ENCODE peak calls at places on chromosome 6, in four cellular contexts. One of them, this sample, is unnamed.

GRCh38 chr6:11412616-11413015 is 124.9 kb upstream of the TMEM170B start:
- ATAC-seq in stimulated activated naive CD8-positive, alpha-beta T cell treated with anti-CD3 and anti-CD28 coated beads, Interleukin-15, Interleukin-2, amounts not matched to agents 100 U/mL and 50 U/mL, for 24 hours: peak; percentile 23
- ATAC-seq in activated naive CD8-positive, alpha-beta T cell treated with anti-CD3 and anti-CD28 coated beads, Interleukin-2, amount 50 U/mL, for 24 hours: peak; percentile 42
- ATAC-seq in memory B cell: no peak
- ATAC-seq in this sample: peak; percentile 59

GRCh38 chr6:170087946-170088348 is 202.9 kb downstream of the DLL1 start:
- ATAC-seq in stimulated activated naive CD8-positive, alpha-beta T cell treated with anti-CD3 and anti-CD28 coated beads, Interleukin-15, Interleukin-2, amounts not matched to agents 100 U/mL and 50 U/mL, for 24 hours: peak; percentile 68
- ATAC-seq in activated naive CD8-positive, alpha-beta T cell treated with anti-CD3 and anti-CD28 coated beads, Interleukin-2, amount 50 U/mL, for 24 hours: peak; percentile 62
- ATAC-seq in memory B cell: peak; percentile 59
- ATAC-seq in this sample: peak; percentile 73

GRCh38 chr6:10478187-10479040 is 42.7 kb upstream of the GCNT2 start:
- ATAC-seq in stimulated activated naive CD8-positive, alpha-beta T cell treated with anti-CD3 and anti-CD28 coated beads, Interleukin-15, Interleukin-2, amounts not matched to agents 100 U/mL and 50 U/mL, for 24 hours: no peak
- ATAC-seq in activated naive CD8-positive, alpha-beta T cell treated with anti-CD3 and anti-CD28 coated beads, Interleukin-2, amount 50 U/mL, for 24 hours: no peak
- ATAC-seq in memory B cell: no peak
- ATAC-seq in this sample: peak; percentile 9

GRCh38 chr6:3357669-3358068 is 98.9 kb downstream of the PSMG4 start:
- ATAC-seq in stimulated activated naive CD8-positive, alpha-beta T cell treated with anti-CD3 and anti-CD28 coated beads, Interleukin-15, Interleukin-2, amounts not matched to agents 100 U/mL and 50 U/mL, for 24 hours: no peak
- ATAC-seq in activated naive CD8-positive, alpha-beta T cell treated with anti-CD3 and anti-CD28 coated beads, Interleukin-2, amount 50 U/mL, for 24 hours: no peak
- ATAC-seq in memory B cell: no peak
- ATAC-seq in this sample: no peak

GRCh38 chr6:14705841-14706377 is 540.0 kb upstream of the JARID2 start:
- ATAC-seq in stimulated activated naive CD8-positive, alpha-beta T cell treated with anti-CD3 and anti-CD28 coated beads, Interleukin-15, Interleukin-2, amounts not matched to agents 100 U/mL and 50 U/mL, for 24 hours: no peak
- ATAC-seq in activated naive CD8-positive, alpha-beta T cell treated with anti-CD3 and anti-CD28 coated beads, Interleukin-2, amount 50 U/mL, for 24 hours: no peak
- ATAC-seq in memory B cell: no peak
- ATAC-seq in this sample: peak; percentile 5

GRCh38 chr6:168609026-168609685 is 168.2 kb downstream of the SMOC2 start:
- ATAC-seq in stimulated activated naive CD8-positive, alpha-beta T cell treated with anti-CD3 and anti-CD28 coated beads, Interleukin-15, Interleukin-2, amounts not matched to agents 100 U/mL and 50 U/mL, for 24 hours: no peak
- ATAC-seq in activated naive CD8-positive, alpha-beta T cell treated with anti-CD3 and anti-CD28 coated beads, Interleukin-2, amount 50 U/mL, for 24 hours: no peak
- ATAC-seq in memory B cell: no peak
- ATAC-seq in this sample: no peak

GRCh38 chr6:51702851-51703250 is 384.6 kb downstream of the PKHD1 start:
- ATAC-seq in stimulated activated naive CD8-positive, alpha-beta T cell treated with anti-CD3 and anti-CD28 coated beads, Interleukin-15, Interleukin-2, amounts not matched to agents 100 U/mL and 50 U/mL, for 24 hours: no peak
- ATAC-seq in activated naive CD8-positive, alpha-beta T cell treated with anti-CD3 and anti-CD28 coated beads, Interleukin-2, amount 50 U/mL, for 24 hours: no peak
- ATAC-seq in memory B cell: no peak
- ATAC-seq in this sample: no peak

GRCh38 chr6:107673076-107673494 is 151.0 kb downstream of the SCML4 start:
- ATAC-seq in stimulated activated naive CD8-positive, alpha-beta T cell treated with anti-CD3 and anti-CD28 coated beads, Interleukin-15, Interleukin-2, amounts not matched to agents 100 U/mL and 50 U/mL, for 24 hours: no peak
- ATAC-seq in activated naive CD8-positive, alpha-beta T cell treated with anti-CD3 and anti-CD28 coated beads, Interleukin-2, amount 50 U/mL, for 24 hours: no peak
- ATAC-seq in memory B cell: no peak
- ATAC-seq in this sample: no peak

GRCh38 chr6:159821726-159822125 is 21.6 kb downstream of the PNLDC1 start:
- ATAC-seq in stimulated activated naive CD8-positive, alpha-beta T cell treated with anti-CD3 and anti-CD28 coated beads, Interleukin-15, Interleukin-2, amounts not matched to agents 100 U/mL and 50 U/mL, for 24 hours: no peak
- ATAC-seq in activated naive CD8-positive, alpha-beta T cell treated with anti-CD3 and anti-CD28 coated beads, Interleukin-2, amount 50 U/mL, for 24 hours: no peak
- ATAC-seq in memory B cell: no peak
- ATAC-seq in this sample: no peak

GRCh38 chr6:1381397-1382330 is 7.7 kb upstream of the FOXF2 start:
- ATAC-seq in stimulated activated naive CD8-positive, alpha-beta T cell treated with anti-CD3 and anti-CD28 coated beads, Interleukin-15, Interleukin-2, amounts not matched to agents 100 U/mL and 50 U/mL, for 24 hours: peak; percentile 62
- ATAC-seq in activated naive CD8-positive, alpha-beta T cell treated with anti-CD3 and anti-CD28 coated beads, Interleukin-2, amount 50 U/mL, for 24 hours: peak; percentile 62
- ATAC-seq in memory B cell: peak; percentile 32
- ATAC-seq in this sample: peak; percentile 71

GRCh38 chr6:144302701-144303351 is 17.7 kb downstream of the UTRN start:
- ATAC-seq in stimulated activated naive CD8-positive, alpha-beta T cell treated with anti-CD3 and anti-CD28 coated beads, Interleukin-15, Interleukin-2, amounts not matched to agents 100 U/mL and 50 U/mL, for 24 hours: no peak
- ATAC-seq in activated naive CD8-positive, alpha-beta T cell treated with anti-CD3 and anti-CD28 coated beads, Interleukin-2, amount 50 U/mL, for 24 hours: no peak
- ATAC-seq in memory B cell: no peak
- ATAC-seq in this sample: no peak

GRCh38 chr6:142913511-142914047 is 31.4 kb downstream of the HIVEP2 start:
- ATAC-seq in stimulated activated naive CD8-positive, alpha-beta T cell treated with anti-CD3 and anti-CD28 coated beads, Interleukin-15, Interleukin-2, amounts not matched to agents 100 U/mL and 50 U/mL, for 24 hours: peak; percentile 89
- ATAC-seq in activated naive CD8-positive, alpha-beta T cell treated with anti-CD3 and anti-CD28 coated beads, Interleukin-2, amount 50 U/mL, for 24 hours: peak; percentile 89
- ATAC-seq in memory B cell: peak; percentile 95
- ATAC-seq in this sample: peak; percentile 79

GRCh38 chr6:158283304-158284005 is 28.8 kb upstream of the TULP4 start:
- ATAC-seq in stimulated activated naive CD8-positive, alpha-beta T cell treated with anti-CD3 and anti-CD28 coated beads, Interleukin-15, Interleukin-2, amounts not matched to agents 100 U/mL and 50 U/mL, for 24 hours: no peak
- ATAC-seq in activated naive CD8-positive, alpha-beta T cell treated with anti-CD3 and anti-CD28 coated beads, Interleukin-2, amount 50 U/mL, for 24 hours: peak; percentile 71
- ATAC-seq in memory B cell: peak; percentile 73
- ATAC-seq in this sample: peak; percentile 76

GRCh38 chr6:111989743-111990142 is 64.2 kb upstream of the CCN6 start:
- ATAC-seq in stimulated activated naive CD8-positive, alpha-beta T cell treated with anti-CD3 and anti-CD28 coated beads, Interleukin-15, Interleukin-2, amounts not matched to agents 100 U/mL and 50 U/mL, for 24 hours: peak; percentile 57
- ATAC-seq in activated naive CD8-positive, alpha-beta T cell treated with anti-CD3 and anti-CD28 coated beads, Interleukin-2, amount 50 U/mL, for 24 hours: peak; percentile 51
- ATAC-seq in memory B cell: peak; percentile 88
- ATAC-seq in this sample: peak; percentile 46

GRCh38 chr6:130417951-130418350 is 52.1 kb downstream of the TMEM200A start:
- ATAC-seq in stimulated activated naive CD8-positive, alpha-beta T cell treated with anti-CD3 and anti-CD28 coated beads, Interleukin-15, Interleukin-2, amounts not matched to agents 100 U/mL and 50 U/mL, for 24 hours: no peak
- ATAC-seq in activated naive CD8-positive, alpha-beta T cell treated with anti-CD3 and anti-CD28 coated beads, Interleukin-2, amount 50 U/mL, for 24 hours: no peak
- ATAC-seq in memory B cell: no peak
- ATAC-seq in this sample: no peak

GRCh38 chr6:166760288-166760687 is 133.2 kb upstream of the RPS6KA2 start:
- ATAC-seq in stimulated activated naive CD8-positive, alpha-beta T cell treated with anti-CD3 and anti-CD28 coated beads, Interleukin-15, Interleukin-2, amounts not matched to agents 100 U/mL and 50 U/mL, for 24 hours: peak; percentile 89
- ATAC-seq in activated naive CD8-positive, alpha-beta T cell treated with anti-CD3 and anti-CD28 coated beads, Interleukin-2, amount 50 U/mL, for 24 hours: peak; percentile 88
- ATAC-seq in memory B cell: no peak
- ATAC-seq in this sample: peak; percentile 97

GRCh38 chr6:131640100-131640499 is 3.0 kb downstream of the ENPP3 start:
- ATAC-seq in stimulated activated naive CD8-positive, alpha-beta T cell treated with anti-CD3 and anti-CD28 coated beads, Interleukin-15, Interleukin-2, amounts not matched to agents 100 U/mL and 50 U/mL, for 24 hours: peak; percentile 83
- ATAC-seq in activated naive CD8-positive, alpha-beta T cell treated with anti-CD3 and anti-CD28 coated beads, Interleukin-2, amount 50 U/mL, for 24 hours: peak; percentile 90
- ATAC-seq in memory B cell: peak; percentile 31
- ATAC-seq in this sample: peak; percentile 92

GRCh38 chr6:1678966-1679690 is 69.4 kb downstream of the FOXC1 start:
- ATAC-seq in stimulated activated naive CD8-positive, alpha-beta T cell treated with anti-CD3 and anti-CD28 coated beads, Interleukin-15, Interleukin-2, amounts not matched to agents 100 U/mL and 50 U/mL, for 24 hours: no peak
- ATAC-seq in activated naive CD8-positive, alpha-beta T cell treated with anti-CD3 and anti-CD28 coated beads, Interleukin-2, amount 50 U/mL, for 24 hours: no peak
- ATAC-seq in memory B cell: no peak
- ATAC-seq in this sample: no peak

GRCh38 chr6:156840136-156840535 is 63.0 kb downstream of the ARID1B start:
- ATAC-seq in stimulated activated naive CD8-positive, alpha-beta T cell treated with anti-CD3 and anti-CD28 coated beads, Interleukin-15, Interleukin-2, amounts not matched to agents 100 U/mL and 50 U/mL, for 24 hours: no peak
- ATAC-seq in activated naive CD8-positive, alpha-beta T cell treated with anti-CD3 and anti-CD28 coated beads, Interleukin-2, amount 50 U/mL, for 24 hours: no peak
- ATAC-seq in memory B cell: no peak
- ATAC-seq in this sample: no peak

GRCh38 chr6:34633785-34634184 is 62.8 kb downstream of the ILRUN start:
- ATAC-seq in stimulated activated naive CD8-positive, alpha-beta T cell treated with anti-CD3 and anti-CD28 coated beads, Interleukin-15, Interleukin-2, amounts not matched to agents 100 U/mL and 50 U/mL, for 24 hours: no peak
- ATAC-seq in activated naive CD8-positive, alpha-beta T cell treated with anti-CD3 and anti-CD28 coated beads, Interleukin-2, amount 50 U/mL, for 24 hours: no peak
- ATAC-seq in memory B cell: no peak
- ATAC-seq in this sample: no peak

GRCh38 chr6:127907960-127908640 is 7.2 kb upstream of the THEMIS start:
- ATAC-seq in stimulated activated naive CD8-positive, alpha-beta T cell treated with anti-CD3 and anti-CD28 coated beads, Interleukin-15, Interleukin-2, amounts not matched to agents 100 U/mL and 50 U/mL, for 24 hours: peak; percentile 83
- ATAC-seq in activated naive CD8-positive, alpha-beta T cell treated with anti-CD3 and anti-CD28 coated beads, Interleukin-2, amount 50 U/mL, for 24 hours: peak; percentile 88
- ATAC-seq in memory B cell: no peak
- ATAC-seq in this sample: peak; percentile 86

GRCh38 chr6:122408697-122409458 is 9.4 kb downstream of the HSF2 start:
- ATAC-seq in stimulated activated naive CD8-positive, alpha-beta T cell treated with anti-CD3 and anti-CD28 coated beads, Interleukin-15, Interleukin-2, amounts not matched to agents 100 U/mL and 50 U/mL, for 24 hours: no peak
- ATAC-seq in activated naive CD8-positive, alpha-beta T cell treated with anti-CD3 and anti-CD28 coated beads, Interleukin-2, amount 50 U/mL, for 24 hours: peak; percentile 65
- ATAC-seq in memory B cell: no peak
- ATAC-seq in this sample: no peak

GRCh38 chr6:45415315-45415714 is 37.6 kb upstream of the SUPT3H start:
- ATAC-seq in stimulated activated naive CD8-positive, alpha-beta T cell treated with anti-CD3 and anti-CD28 coated beads, Interleukin-15, Interleukin-2, amounts not matched to agents 100 U/mL and 50 U/mL, for 24 hours: no peak
- ATAC-seq in activated naive CD8-positive, alpha-beta T cell treated with anti-CD3 and anti-CD28 coated beads, Interleukin-2, amount 50 U/mL, for 24 hours: no peak
- ATAC-seq in memory B cell: no peak
- ATAC-seq in this sample: no peak

GRCh38 chr6:148324297-148325007 is 18.2 kb upstream of the SASH1 start:
- ATAC-seq in stimulated activated naive CD8-positive, alpha-beta T cell treated with anti-CD3 and anti-CD28 coated beads, Interleukin-15, Interleukin-2, amounts not matched to agents 100 U/mL and 50 U/mL, for 24 hours: no peak
- ATAC-seq in activated naive CD8-positive, alpha-beta T cell treated with anti-CD3 and anti-CD28 coated beads, Interleukin-2, amount 50 U/mL, for 24 hours: no peak
- ATAC-seq in memory B cell: no peak
- ATAC-seq in this sample: no peak

GRCh38 chr6:167129588-167129987 is 6.7 kb downstream of the CCR6 start:
- ATAC-seq in stimulated activated naive CD8-positive, alpha-beta T cell treated with anti-CD3 and anti-CD28 coated beads, Interleukin-15, Interleukin-2, amounts not matched to agents 100 U/mL and 50 U/mL, for 24 hours: no peak
- ATAC-seq in activated naive CD8-positive, alpha-beta T cell treated with anti-CD3 and anti-CD28 coated beads, Interleukin-2, amount 50 U/mL, for 24 hours: peak; percentile 10
- ATAC-seq in memory B cell: no peak
- ATAC-seq in this sample: peak; percentile 55

GRCh38 chr6:6386010-6386409 is 65.5 kb upstream of the F13A1 start:
- ATAC-seq in stimulated activated naive CD8-positive, alpha-beta T cell treated with anti-CD3 and anti-CD28 coated beads, Interleukin-15, Interleukin-2, amounts not matched to agents 100 U/mL and 50 U/mL, for 24 hours: no peak
- ATAC-seq in activated naive CD8-positive, alpha-beta T cell treated with anti-CD3 and anti-CD28 coated beads, Interleukin-2, amount 50 U/mL, for 24 hours: no peak
- ATAC-seq in memory B cell: no peak
- ATAC-seq in this sample: no peak

GRCh38 chr6:1601616-1602355 is 7.9 kb upstream of the FOXC1 start:
- ATAC-seq in stimulated activated naive CD8-positive, alpha-beta T cell treated with anti-CD3 and anti-CD28 coated beads, Interleukin-15, Interleukin-2, amounts not matched to agents 100 U/mL and 50 U/mL, for 24 hours: no peak
- ATAC-seq in activated naive CD8-positive, alpha-beta T cell treated with anti-CD3 and anti-CD28 coated beads, Interleukin-2, amount 50 U/mL, for 24 hours: no peak
- ATAC-seq in memory B cell: no peak
- ATAC-seq in this sample: no peak

GRCh38 chr6:107972413-107973096 is 14.5 kb upstream of the SEC63 start:
- ATAC-seq in stimulated activated naive CD8-positive, alpha-beta T cell treated with anti-CD3 and anti-CD28 coated beads, Interleukin-15, Interleukin-2, amounts not matched to agents 100 U/mL and 50 U/mL, for 24 hours: no peak
- ATAC-seq in activated naive CD8-positive, alpha-beta T cell treated with anti-CD3 and anti-CD28 coated beads, Interleukin-2, amount 50 U/mL, for 24 hours: no peak
- ATAC-seq in memory B cell: no peak
- ATAC-seq in this sample: no peak

GRCh38 chr6:16533721-16534136 is 227.5 kb downstream of the ATXN1 start:
- ATAC-seq in stimulated activated naive CD8-positive, alpha-beta T cell treated with anti-CD3 and anti-CD28 coated beads, Interleukin-15, Interleukin-2, amounts not matched to agents 100 U/mL and 50 U/mL, for 24 hours: peak; percentile 94
- ATAC-seq in activated naive CD8-positive, alpha-beta T cell treated with anti-CD3 and anti-CD28 coated beads, Interleukin-2, amount 50 U/mL, for 24 hours: peak; percentile 96
- ATAC-seq in memory B cell: no peak
- ATAC-seq in this sample: peak; percentile 93

GRCh38 chr6:10398439-10399218 is 16.2 kb downstream of the TFAP2A start:
- ATAC-seq in stimulated activated naive CD8-positive, alpha-beta T cell treated with anti-CD3 and anti-CD28 coated beads, Interleukin-15, Interleukin-2, amounts not matched to agents 100 U/mL and 50 U/mL, for 24 hours: no peak
- ATAC-seq in activated naive CD8-positive, alpha-beta T cell treated with anti-CD3 and anti-CD28 coated beads, Interleukin-2, amount 50 U/mL, for 24 hours: no peak
- ATAC-seq in memory B cell: no peak
- ATAC-seq in this sample: no peak

GRCh38 chr6:96499781-96500180 is 21.8 kb upstream of the UFL1 start:
- ATAC-seq in stimulated activated naive CD8-positive, alpha-beta T cell treated with anti-CD3 and anti-CD28 coated beads, Interleukin-15, Interleukin-2, amounts not matched to agents 100 U/mL and 50 U/mL, for 24 hours: no peak
- ATAC-seq in activated naive CD8-positive, alpha-beta T cell treated with anti-CD3 and anti-CD28 coated beads, Interleukin-2, amount 50 U/mL, for 24 hours: peak; percentile 20
- ATAC-seq in memory B cell: peak; percentile 74
- ATAC-seq in this sample: no peak

GRCh38 chr6:157724960-157725741 is 97.9 kb upstream of the SNX9 start:
- ATAC-seq in stimulated activated naive CD8-positive, alpha-beta T cell treated with anti-CD3 and anti-CD28 coated beads, Interleukin-15, Interleukin-2, amounts not matched to agents 100 U/mL and 50 U/mL, for 24 hours: no peak
- ATAC-seq in activated naive CD8-positive, alpha-beta T cell treated with anti-CD3 and anti-CD28 coated beads, Interleukin-2, amount 50 U/mL, for 24 hours: no peak
- ATAC-seq in memory B cell: no peak
- ATAC-seq in this sample: peak; percentile 39

This sample was measured in activated T-helper 17 cell treated with anti-CD3 and anti-CD28 coated beads, Interleukin-2, amount 50 U/mL, for 72 hours.